ENCODE peak calls at places on chromosomes 13 and 19, in ten cellular contexts. S is tibial nerve, T is heart left ventricle, O is HepG2, C is H1, Z is esophagus muscularis mucosa, G is ovary, P is body of pancreas, A is gastrocnemius medialis, I is uterus. E is an unnamed sample.

GRCh38 chr13:94198666-94199065 is 280.8 kb downstream of the DCT start:
- DNase-seq in S (no peak), T (no peak), O (no peak), C (no peak), Z (no peak), G (no peak), P (no peak), A (no peak), I (no peak), E (no peak)

GRCh38 chr19:11880598-11880997 is 7.0 kb upstream of the ZNF69 start:
- DNase-seq in S (no peak), T (no peak), O (no peak), C (no peak), Z (no peak), G (no peak), P (no peak), A (no peak), I (no peak), E (no peak)

GRCh38 chr19:13995878-13996765 is 10.0 kb downstream of the RFX1 start:
- DNase-seq in S (no peak), T (no peak), O (no peak), C (no peak), Z (no peak), G (no peak), P (no peak), A (no peak), I (no peak), E (no peak)

GRCh38 chr13:57137631-57138030 is 3.1 kb upstream of the PRR20A start:
- DNase-seq in S (no peak), T (no peak), O (peak; percentile 21), C (no peak), Z (no peak), G (no peak), P (no peak), A (no peak), I (no peak), E (no peak)

GRCh38 chr19:38695319-38695683 is 47.9 kb downstream of the ACTN4 start:
- DNase-seq in S (no peak), T (peak; percentile 29), O (no peak), C (no peak), Z (no peak), G (no peak), P (no peak), A (peak; percentile 50), I (no peak), E (no peak)

GRCh38 chr13:41224113-41225110 is 30.0 kb upstream of the KBTBD7 start:
- DNase-seq in S (no peak), T (no peak), O (no peak), C (no peak), Z (no peak), G (no peak), P (no peak), A (no peak), I (no peak), E (no peak)

GRCh38 chr19:54266133-54266532 is 9.1 kb upstream of the LILRB5 start:
- DNase-seq in S (peak; percentile 83), T (peak; percentile 65), O (peak; percentile 69), C (peak; percentile 99), Z (no peak), G (peak; percentile 15), P (peak; percentile 88), A (no peak), I (peak; percentile 42), E (peak; percentile 76)

GRCh38 chr13:111046590-111047141 is 68.4 kb upstream of the ARHGEF7 start:
- DNase-seq in S (no peak), T (peak; percentile 54), O (no peak), C (no peak), Z (peak; percentile 90), G (no peak), P (no peak), A (peak; percentile 70), I (no peak), E (no peak)

GRCh38 chr19:10593820-10594637 is 6.9 kb upstream of the AP1M2 start:
- DNase-seq in S (peak; percentile 76), T (no peak), O (no peak), C (no peak), Z (no peak), G (peak; percentile 54), P (peak; percentile 47), A (peak; percentile 77), I (no peak), E (no peak)

GRCh38 chr13:76696370-76696769 is 189.8 kb downstream of the KCTD12 start:
- DNase-seq in S (no peak), T (no peak), O (peak; percentile 40), C (no peak), Z (no peak), G (no peak), P (no peak), A (no peak), I (no peak), E (no peak)

GRCh38 chr13:26508885-26509284 is 48.6 kb upstream of the WASF3 start:
- DNase-seq in S (peak; percentile 87), T (peak; percentile 40), O (no peak), C (no peak), Z (no peak), G (no peak), P (peak; percentile 51), A (peak; percentile 85), I (peak; percentile 71), E (no peak)

GRCh38 chr19:40231544-40232424 is 5.3 kb upstream of the CCNP start:
- DNase-seq in S (no peak), T (peak; percentile 50), O (peak; percentile 82), C (no peak), Z (no peak), G (no peak), P (no peak), A (no peak), I (no peak), E (peak; percentile 89)

GRCh38 chr13:46386996-46387851 is at the start of gene RUBCNL:
- DNase-seq in S (no peak), T (peak; percentile 50), O (no peak), C (peak; percentile 77), Z (no peak), G (no peak), P (peak; percentile 23), A (no peak), I (peak; percentile 16), E (peak; percentile 60)

GRCh38 chr19:4557971-4558941 is 1.2 kb downstream of the SEMA6B start:
- DNase-seq in S (no peak), T (no peak), O (no peak), C (peak; percentile 92), Z (no peak), G (no peak), P (peak; percentile 60), A (no peak), I (peak; percentile 34), E (no peak)

GRCh38 chr13:111505175-111505777 is 184.8 kb downstream of the TEX29 start:
- DNase-seq in S (no peak), T (no peak), O (peak; percentile 12), C (peak; percentile 77), Z (no peak), G (no peak), P (no peak), A (no peak), I (no peak), E (no peak)

DNA sequence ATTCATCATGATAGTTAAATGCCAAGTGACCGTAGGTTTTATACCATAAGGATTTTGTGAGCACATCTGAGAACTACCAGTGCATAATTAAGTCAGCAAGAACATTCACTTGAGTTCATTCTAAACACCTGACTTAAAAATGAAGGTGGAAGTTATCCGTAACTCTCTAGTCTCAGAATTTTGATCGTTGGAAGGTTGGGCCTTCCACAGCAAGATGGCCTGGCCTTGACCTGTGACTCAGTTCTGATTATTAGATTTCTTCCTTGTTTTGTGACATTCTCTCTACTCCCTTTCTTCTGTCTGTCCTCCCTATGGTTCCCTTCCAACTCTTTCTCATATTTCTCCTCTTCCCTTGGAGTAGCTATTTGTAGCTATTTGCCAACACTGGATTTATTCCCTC is 20.0 kb upstream of the WDFY2 start:
- DNase-seq in S (no peak), T (no peak), O (no peak), C (no peak), Z (no peak), G (no peak), P (no peak), A (no peak), I (no peak), E (no peak)
- H3K4me3 ChIP-seq in S (no peak overlapping the region), T (no peak overlapping the region), O (no peak overlapping the region), C (no peak overlapping the region), Z (no peak overlapping the region), G (no peak overlapping the region), P (no peak overlapping the region), A (no peak overlapping the region), I (no peak overlapping the region), E (no peak overlapping the region)

GRCh38 chr19:51688665-51689571 is 4.2 kb upstream of the SPACA6 start:
- DNase-seq in S (peak; percentile 90), T (peak; percentile 94), O (peak; percentile 61), C (peak; percentile 80), Z (peak; percentile 97), G (peak; percentile 96), P (peak; percentile 86), A (peak; percentile 74), I (peak; percentile 96), E (peak; percentile 77)
- TF ChIP-seq POLR2A in S (no peak), T (peak; percentile 69), O (no peak), C (no peak), Z (no peak), G (peak; percentile 22), P (peak; percentile 56), A (no peak), I (peak; percentile 57), E (no peak)

DNA sequence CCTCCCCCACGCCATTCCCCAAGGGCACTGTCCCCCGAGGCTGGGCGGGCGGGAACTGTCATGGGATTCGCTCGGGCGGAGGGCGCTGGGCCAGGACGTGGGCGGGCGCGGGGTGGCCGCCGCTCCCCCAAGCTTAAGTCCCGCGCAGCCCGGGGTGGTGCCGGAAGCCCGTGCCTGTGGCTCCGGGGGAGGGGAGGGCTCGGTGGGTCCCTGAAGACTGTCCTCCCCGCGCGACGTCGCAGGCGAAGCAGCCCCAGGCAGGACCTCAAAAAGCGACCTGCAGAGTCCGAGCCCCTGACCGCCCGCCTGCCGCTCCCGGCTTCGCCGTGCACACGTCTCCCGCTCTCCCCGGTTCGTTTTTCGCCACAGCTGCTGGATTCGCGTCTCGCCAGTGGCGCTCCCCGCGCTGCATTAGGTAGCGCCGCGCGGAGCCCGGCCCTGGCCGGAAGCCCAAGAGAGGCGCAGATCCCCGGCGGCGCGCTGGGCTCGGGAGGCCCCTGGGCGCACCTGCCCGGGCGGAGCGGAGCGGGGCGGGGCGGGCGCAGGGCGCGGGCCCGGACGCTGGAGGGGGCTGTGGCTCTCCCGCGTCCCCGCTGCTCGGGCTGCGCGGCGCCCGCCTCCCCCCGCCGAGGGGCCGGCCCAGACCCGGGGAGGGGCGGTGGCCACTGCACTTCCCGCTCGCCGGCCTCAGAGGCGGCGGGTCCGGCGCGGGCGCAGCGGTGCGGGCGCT is at the start of gene FARP1:
- DNase-seq in S (peak; percentile 41), T (peak; percentile 83), O (peak; percentile 62), C (peak; percentile 87), Z (no peak), G (peak; percentile 69), P (peak; percentile 90), A (peak; percentile 43), I (peak; percentile 78), E (peak; percentile 89)
- H3K4me3 ChIP-seq in S (peak within 1 kb of the TSS; percentile 52), T (peak within 1 kb of the TSS; percentile 60), O (peak within 1 kb of the TSS; percentile 98), C (peak within 1 kb of the TSS; percentile 78), Z (peak within 1 kb of the TSS; percentile 94), G (peak within 1 kb of the TSS; percentile 38), P (peak within 1 kb of the TSS; percentile 92), A (peak within 1 kb of the TSS; percentile 61), I (peak within 1 kb of the TSS; percentile 77), E (peak within 1 kb of the TSS; percentile 84)

DNA sequence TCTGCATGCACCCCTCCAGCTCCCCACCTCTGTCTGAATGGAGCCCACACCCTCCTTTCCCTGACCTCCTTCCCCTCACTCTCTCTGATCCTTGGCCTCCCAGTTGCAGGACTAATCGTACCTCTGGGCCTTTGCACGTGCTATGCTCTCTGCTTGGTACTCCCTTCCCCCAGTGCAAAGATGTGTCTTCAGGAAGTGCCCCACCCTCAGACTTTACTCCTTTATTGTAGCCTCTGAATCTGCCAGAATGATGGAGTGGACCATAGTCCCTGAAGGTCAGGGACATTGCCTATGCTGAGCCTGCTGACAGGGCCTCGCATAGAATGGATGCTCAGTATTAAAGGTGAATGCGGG is 1.3 kb upstream of the JUND start:
- DNase-seq in S (no peak), T (no peak), O (peak; percentile 62), C (no peak), Z (no peak), G (no peak), P (no peak), A (no peak), I (no peak), E (no peak)
- TF ChIP-seq POLR2A in S (no peak), T (no peak), O (no peak), C (no peak), Z (no peak), G (no peak), P (no peak), A (no peak), I (no peak), E (no peak)